ENCODE peak calls at places on chromosomes 1 and 21, in four cellular contexts. J, Z, F and A are unnamed samples.
A peak's percentile ranks its signal among the peaks of the same experiment; 100 is the strongest.

GRCh38 chr1:168303716-168304540 is 23.3 kb downstream of the TBX19 start:
- DNase-seq in F (no peak), Z (no peak), J (no peak), A (no peak)

GRCh38 chr21:29091032-29091431 is 17.6 kb upstream of the CCT8 start:
- DNase-seq in F (no peak), J (no peak), Z (no peak), A (no peak)

GRCh38 chr1:217522280-217522679 is 108.6 kb downstream of the GPATCH2 start:
- DNase-seq in F (no peak), Z (no peak), J (no peak), A (no peak)

GRCh38 chr1:66893712-66894111 is 30.9 kb downstream of the DNAI4 start:
- DNase-seq in Z (no peak), F (no peak), J (no peak), A (no peak)

GRCh38 chr1:87402192-87403046 is 73.7 kb downstream of the LMO4 start:
- DNase-seq in Z (no peak), J (no peak), F (no peak), A (no peak)

GRCh38 chr1:180548686-180549326 is 10.0 kb upstream of the OVAAL start:
- DNase-seq in F (no peak), Z (no peak), J (no peak), A (no peak)

GRCh38 chr1:39086386-39087108 is 60.4 kb downstream of the NDUFS5 start:
- DNase-seq in F (no peak), Z (no peak), J (no peak), A (no peak)

GRCh38 chr1:80837066-80837465 is 963.7 kb upstream of the ADGRL2 start:
- DNase-seq in J (no peak), Z (no peak), F (no peak), A (no peak)

GRCh38 chr1:17276568-17276967 is 27.7 kb downstream of the PADI3 start:
- DNase-seq in F (no peak), Z (no peak), J (no peak), A (no peak)

GRCh38 chr1:233909195-233909594 is 4.7 kb downstream of the SLC35F3 start:
- DNase-seq in F (no peak), Z (no peak), J (peak; percentile 8), A (no peak)

GRCh38 chr1:8026976-8027747 is 1.1 kb upstream of the ERRFI1 start:
- DNase-seq in Z (no peak), F (no peak), J (peak; percentile 95), A (no peak)

GRCh38 chr1:37482796-37483744 is 8.7 kb downstream of the ZC3H12A start:
- DNase-seq in J (no peak), F (no peak), Z (no peak), A (no peak)

GRCh38 chr1:224615861-224616760 is at the start of gene CNIH3:
- DNase-seq in J (no peak), Z (no peak), F (peak; percentile 89), A (peak; percentile 91)

GRCh38 chr1:117690230-117690629 is 84.4 kb downstream of the TENT5C start:
- DNase-seq in F (no peak), Z (no peak), J (no peak), A (no peak)

GRCh38 chr1:188782220-188782841 is 1695.3 kb downstream of the BRINP3 start:
- DNase-seq in J (peak; percentile 64), Z (no peak), F (no peak), A (peak; percentile 72)

GRCh38 chr1:211831558-211832323 is 1.2 kb upstream of the LPGAT1 start:
- DNase-seq in J (no peak), Z (no peak), F (no peak), A (no peak)

GRCh38 chr1:177983824-177984528 is 14.1 kb upstream of the SEC16B start:
- DNase-seq in Z (no peak), J (peak; percentile 7), F (peak; percentile 56), A (no peak)

GRCh38 chr1:99656701-99657100 is 10.8 kb downstream of the PALMD start:
- DNase-seq in J (no peak), Z (no peak), F (no peak), A (no peak)

GRCh38 chr1:179126338-179127060 is 44.6 kb downstream of the TOR3A start:
- DNase-seq in F (no peak), J (no peak), Z (no peak), A (no peak)

GRCh38 chr1:157000686-157001085 is 44.9 kb downstream of the ARHGEF11 start:
- DNase-seq in J (no peak), Z (no peak), F (peak; percentile 27), A (no peak)

DNA sequence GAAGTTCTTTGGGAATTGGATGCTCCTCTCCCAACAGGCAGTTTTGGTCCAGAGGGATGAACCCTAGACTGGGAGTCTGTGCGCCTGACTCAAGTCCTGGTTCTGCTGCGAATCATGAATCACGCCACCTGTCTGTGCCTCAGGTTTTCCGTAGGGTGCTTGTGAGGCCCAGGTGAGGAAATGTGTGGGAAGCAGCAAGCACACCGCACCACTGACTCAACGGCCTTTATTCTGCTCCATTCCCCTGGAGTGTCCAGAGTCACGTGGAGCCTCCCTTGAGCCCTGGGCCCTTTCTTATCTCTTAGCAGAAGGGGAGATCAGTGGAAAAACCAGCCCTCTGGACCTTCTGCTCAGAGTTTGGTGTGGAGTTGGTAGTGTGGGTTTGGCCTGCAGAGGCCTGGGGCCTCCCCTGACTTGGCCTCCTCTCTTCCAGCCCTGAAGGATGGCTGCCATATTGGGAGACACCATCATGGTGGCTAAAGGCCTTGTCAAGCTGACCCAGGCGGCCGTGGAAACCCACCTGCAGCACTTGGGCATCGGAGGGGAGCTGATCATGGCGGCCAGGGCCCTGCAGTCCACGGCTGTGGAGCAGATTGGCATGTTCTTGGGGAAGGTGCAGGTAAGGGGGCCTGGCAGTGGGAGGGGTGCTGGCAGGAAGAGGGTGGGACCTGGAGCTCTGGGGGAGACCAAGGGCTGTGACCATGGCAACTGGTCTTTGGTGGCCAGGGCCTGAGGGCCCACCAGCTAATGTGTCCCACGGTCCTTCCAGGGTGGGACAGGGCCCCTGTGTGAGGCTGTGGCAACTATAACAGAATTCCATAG is 21.1 kb downstream of the COQ8A start:
- DNase-seq in F (no peak), Z (no peak), J (no peak), A (no peak)
- TF ChIP-seq ZNF274 in F (no peak), Z (no peak), J (no peak), A (no peak)

DNA sequence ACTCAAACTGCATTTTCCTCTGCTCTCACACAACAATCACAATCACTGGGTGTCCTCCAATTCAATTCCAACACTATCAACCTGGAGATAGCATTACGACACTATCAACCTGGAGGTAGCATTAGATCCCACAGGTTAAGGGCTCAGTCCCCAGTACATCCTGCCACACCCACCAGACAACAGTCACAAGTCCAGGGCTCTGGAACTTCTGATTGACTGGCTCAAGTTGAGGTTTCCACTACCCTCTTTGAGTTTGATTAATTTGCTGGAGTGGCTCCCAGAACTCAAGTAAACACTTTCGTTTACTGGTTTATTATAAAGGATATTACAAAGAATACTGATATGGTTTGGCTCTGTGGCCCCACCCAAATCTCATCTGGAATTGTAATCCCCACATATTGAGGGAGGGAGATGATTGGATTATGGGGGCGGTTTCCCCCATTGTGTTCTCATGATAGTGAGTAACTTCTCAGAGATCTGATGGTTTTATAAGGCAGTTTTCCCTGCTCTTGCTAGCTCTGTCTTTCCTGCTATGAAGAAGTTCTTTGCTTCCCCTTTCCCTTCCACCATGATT is 49.6 kb upstream of the ARHGAP29 start:
- DNase-seq in F (no peak), J (no peak), Z (no peak), A (no peak)
- H3K4me3 ChIP-seq in F (no peak overlapping the region), J (no peak overlapping the region), Z (no peak overlapping the region), A (no peak overlapping the region)

GRCh38 chr1:59750612-59751395 is 63.9 kb upstream of the HOOK1 start:
- DNase-seq in Z (no peak), J (no peak), F (no peak), A (no peak)

GRCh38 chr1:59752556-59753412 is 62.0 kb upstream of the HOOK1 start:
- DNase-seq in J (no peak), F (no peak), Z (peak; percentile 28), A (no peak)

GRCh38 chr1:59755084-59755685 is 59.6 kb upstream of the HOOK1 start:
- DNase-seq in Z (no peak), J (no peak), F (no peak), A (no peak)

GRCh38 chr1:59748123-59748522 is 66.6 kb upstream of the HOOK1 start:
- DNase-seq in J (no peak), Z (no peak), F (no peak), A (no peak)

GRCh38 chr1:59751801-59752200 is 62.9 kb upstream of the HOOK1 start:
- DNase-seq in Z (no peak), J (no peak), F (no peak), A (no peak)
- TF ChIP-seq SUZ12 in Z (no peak), J (no peak), F (no peak), A (no peak)

GRCh38 chr1:199313444-199313843 is 674.6 kb downstream of the PTPRC start:
- DNase-seq in Z (no peak), J (no peak), F (no peak), A (no peak)
- TF ChIP-seq ZNF274 in Z (no peak), J (no peak), F (no peak), A (no peak)

DNA sequence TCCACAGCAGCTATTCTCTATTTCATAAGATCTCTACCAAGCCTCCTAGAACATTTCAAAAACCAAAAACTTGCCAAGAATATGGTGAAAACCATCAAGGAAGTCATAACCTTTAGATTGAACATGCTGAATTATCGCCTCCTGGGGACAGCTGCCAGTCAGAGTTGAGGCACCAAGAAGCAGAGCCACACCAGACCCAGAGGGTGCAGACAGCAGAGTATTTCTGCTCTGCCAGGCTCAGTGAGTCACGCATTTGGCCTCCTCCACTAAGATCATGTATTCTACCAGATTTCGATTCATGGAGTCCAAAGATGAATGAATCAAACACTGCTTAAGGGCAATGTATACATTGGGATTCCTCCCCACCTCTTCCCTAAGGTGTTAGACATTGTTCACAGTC is 2.1 kb downstream of the F3 start:
- DNase-seq in J (no peak), F (no peak), Z (no peak), A (no peak)
- H3K4me3 ChIP-seq in J (no peak overlapping the region), F (no peak overlapping the region), Z (no peak overlapping the region), A (peak overlapping the region; percentile 80)

GRCh38 chr1:235161685-235162327 is 756 bp upstream of the RBM34 start:
- DNase-seq in J (no peak), Z (no peak), F (no peak), A (no peak)

GRCh38 chr1:235157150-235157549 is 3.9 kb downstream of the RBM34 start:
- DNase-seq in J (no peak), Z (no peak), F (no peak), A (no peak)

GRCh38 chr1:235158680-235159079 is 2.4 kb downstream of the RBM34 start:
- DNase-seq in Z (no peak), J (no peak), F (no peak), A (no peak)

GRCh38 chr1:235160965-235161684 is at the start of gene RBM34:
- DNase-seq in F (peak; percentile 96), Z (peak; percentile 65), J (peak; percentile 89), A (peak; percentile 93)

GRCh38 chr1:235160395-235160964 is 570 bp downstream of the RBM34 start:
- DNase-seq in Z (no peak), F (no peak), J (peak; percentile 50), A (peak; percentile 27)
- TF ChIP-seq SUZ12 in Z (no peak), F (no peak), J (no peak), A (no peak)

DNA sequence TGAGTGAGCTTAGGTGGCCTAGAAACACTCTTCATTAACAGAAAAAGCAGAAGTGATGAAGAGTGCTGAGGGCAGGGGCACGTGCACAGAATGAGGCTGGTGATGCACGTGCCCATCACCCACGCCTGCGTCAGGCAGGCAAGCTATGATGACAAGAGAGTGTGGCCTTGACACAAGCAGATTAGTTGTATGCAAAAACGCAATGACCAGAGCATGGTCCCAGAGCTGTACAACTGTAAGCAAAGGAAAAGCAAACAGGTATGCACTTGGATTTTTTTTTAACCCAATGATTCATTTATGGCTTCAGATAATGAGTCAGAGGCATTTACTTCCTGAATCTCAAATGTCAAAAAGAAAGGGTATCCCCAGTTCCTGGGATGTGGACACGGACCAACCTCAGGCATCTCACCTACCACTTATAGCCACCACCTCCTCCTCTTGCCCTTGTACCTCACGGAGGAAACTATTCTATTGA is 9.1 kb upstream of the TMEM61 start:
- DNase-seq in J (no peak), Z (peak; percentile 60), F (no peak), A (no peak)
- TF ChIP-seq ZNF274 in J (no peak), Z (no peak), F (no peak), A (no peak)